ENCODE peak calls at places on chromosomes 13 and 19, in eight cellular contexts. One of them, this sample, is unnamed.
A peak's percentile ranks its signal among the peaks of the same experiment; 100 is the strongest.

GRCh38 chr19:36748431-36749275 is 24.0 kb downstream of the ZNF850 start:
- DNase-seq in H1: no peak
- DNase-seq in stomach: no peak
- DNase-seq in PC-9: no peak
- DNase-seq in adipocyte: no peak
- DNase-seq in lower lobe of right lung: no peak
- DNase-seq in astrocyte: no peak
- DNase-seq in mesenchymal stem cell: no peak
- DNase-seq in this sample: no peak

GRCh38 chr13:60080871-60081270 is 82.9 kb downstream of the DIAPH3 start:
- DNase-seq in astrocyte: no peak
- DNase-seq in stomach: no peak
- DNase-seq in H1: no peak
- DNase-seq in mesenchymal stem cell: no peak
- DNase-seq in lower lobe of right lung: no peak
- DNase-seq in adipocyte: peak; percentile 29
- DNase-seq in PC-9: no peak
- DNase-seq in this sample: no peak

GRCh38 chr13:27958928-27959539 is 10.1 kb downstream of the CDX2 start:
- DNase-seq in PC-9: no peak
- DNase-seq in lower lobe of right lung: no peak
- DNase-seq in astrocyte: no peak
- DNase-seq in H1: no peak
- DNase-seq in mesenchymal stem cell: no peak
- DNase-seq in stomach: no peak
- DNase-seq in adipocyte: no peak
- DNase-seq in this sample: no peak

GRCh38 chr13:26017932-26018690 is 33.7 kb downstream of the SHISA2 start:
- DNase-seq in adipocyte: no peak
- DNase-seq in H1: no peak
- DNase-seq in stomach: no peak
- DNase-seq in astrocyte: peak; percentile 35
- DNase-seq in mesenchymal stem cell: peak; percentile 30
- DNase-seq in PC-9: no peak
- DNase-seq in lower lobe of right lung: no peak
- DNase-seq in this sample: no peak

GRCh38 chr13:110138700-110139036 is 168.3 kb downstream of the COL4A1 start:
- DNase-seq in astrocyte: no peak
- DNase-seq in PC-9: no peak
- DNase-seq in stomach: no peak
- DNase-seq in mesenchymal stem cell: peak; percentile 57
- DNase-seq in lower lobe of right lung: no peak
- DNase-seq in H1: no peak
- DNase-seq in adipocyte: no peak
- DNase-seq in this sample: no peak

GRCh38 chr19:19064098-19064722 is 416 bp downstream of the SLC25A42 start:
- DNase-seq in mesenchymal stem cell: no peak
- DNase-seq in lower lobe of right lung: no peak
- DNase-seq in PC-9: no peak
- DNase-seq in H1: no peak
- DNase-seq in adipocyte: no peak
- DNase-seq in astrocyte: no peak
- DNase-seq in stomach: no peak
- DNase-seq in this sample: no peak

GRCh38 chr19:46429999-46430398 is 1.3 kb upstream of the PNMA8C start:
- DNase-seq in lower lobe of right lung: no peak
- DNase-seq in H1: no peak
- DNase-seq in PC-9: no peak
- DNase-seq in adipocyte: no peak
- DNase-seq in astrocyte: no peak
- DNase-seq in stomach: no peak
- DNase-seq in mesenchymal stem cell: no peak
- DNase-seq in this sample: no peak

GRCh38 chr13:108276060-108276459 is 6.5 kb downstream of the TNFSF13B start:
- DNase-seq in lower lobe of right lung: no peak
- DNase-seq in adipocyte: peak; percentile 25
- DNase-seq in H1: no peak
- DNase-seq in stomach: peak; percentile 31
- DNase-seq in PC-9: no peak
- DNase-seq in astrocyte: no peak
- DNase-seq in mesenchymal stem cell: no peak
- DNase-seq in this sample: no peak

GRCh38 chr13:36339600-36340155 is 6.5 kb downstream of the SPART start:
- DNase-seq in H1: no peak
- DNase-seq in lower lobe of right lung: no peak
- DNase-seq in stomach: no peak
- DNase-seq in PC-9: no peak
- DNase-seq in mesenchymal stem cell: peak; percentile 31
- DNase-seq in adipocyte: no peak
- DNase-seq in astrocyte: no peak
- DNase-seq in this sample: no peak

GRCh38 chr13:96835591-96835990 is 158.7 kb downstream of the OXGR1 start:
- DNase-seq in adipocyte: no peak
- DNase-seq in astrocyte: no peak
- DNase-seq in lower lobe of right lung: no peak
- DNase-seq in stomach: no peak
- DNase-seq in mesenchymal stem cell: no peak
- DNase-seq in H1: no peak
- DNase-seq in PC-9: no peak
- DNase-seq in this sample: no peak

GRCh38 chr19:52492201-52492960 is 35.1 kb upstream of the ZNF808 start:
- DNase-seq in H1: peak; percentile 73
- DNase-seq in PC-9: no peak
- DNase-seq in stomach: no peak
- DNase-seq in adipocyte: no peak
- DNase-seq in lower lobe of right lung: peak; percentile 45
- DNase-seq in astrocyte: no peak
- DNase-seq in mesenchymal stem cell: no peak
- DNase-seq in this sample: no peak

GRCh38 chr19:55319786-55320185 is 5.4 kb downstream of the TMEM150B start:
- DNase-seq in stomach: no peak
- DNase-seq in lower lobe of right lung: no peak
- DNase-seq in adipocyte: peak; percentile 65
- DNase-seq in H1: peak; percentile 61
- DNase-seq in mesenchymal stem cell: peak; percentile 50
- DNase-seq in PC-9: no peak
- DNase-seq in astrocyte: no peak
- DNase-seq in this sample: peak; percentile 43

GRCh38 chr13:64263285-64263684 is 2847.6 kb upstream of the PCDH20 start:
- DNase-seq in stomach: no peak
- DNase-seq in lower lobe of right lung: no peak
- DNase-seq in adipocyte: no peak
- DNase-seq in mesenchymal stem cell: no peak
- DNase-seq in H1: no peak
- DNase-seq in PC-9: no peak
- DNase-seq in astrocyte: no peak
- DNase-seq in this sample: no peak

GRCh38 chr19:5587661-5588060 is 19.9 kb upstream of the TINCR start:
- DNase-seq in PC-9: no peak
- DNase-seq in adipocyte: no peak
- DNase-seq in astrocyte: no peak
- DNase-seq in stomach: no peak
- DNase-seq in mesenchymal stem cell: no peak
- DNase-seq in lower lobe of right lung: no peak
- DNase-seq in H1: no peak
- DNase-seq in this sample: no peak

GRCh38 chr13:42497798-42498197 is 76.2 kb upstream of the TNFSF11 start:
- DNase-seq in stomach: no peak
- DNase-seq in PC-9: no peak
- DNase-seq in adipocyte: peak; percentile 21
- DNase-seq in H1: no peak
- DNase-seq in mesenchymal stem cell: peak; percentile 76
- DNase-seq in astrocyte: peak; percentile 65
- DNase-seq in lower lobe of right lung: no peak
- DNase-seq in this sample: peak; percentile 35

GRCh38 chr13:52751196-52751595 is 11.6 kb upstream of the CNMD start:
- DNase-seq in PC-9: no peak
- DNase-seq in adipocyte: no peak
- DNase-seq in astrocyte: no peak
- DNase-seq in stomach: no peak
- DNase-seq in lower lobe of right lung: no peak
- DNase-seq in H1: peak; percentile 39
- DNase-seq in mesenchymal stem cell: no peak
- DNase-seq in this sample: no peak

GRCh38 chr19:36719687-36720556 is 32.5 kb downstream of the ZNF567 start:
- DNase-seq in PC-9: no peak
- DNase-seq in lower lobe of right lung: no peak
- DNase-seq in H1: no peak
- DNase-seq in astrocyte: peak; percentile 10
- DNase-seq in stomach: no peak
- DNase-seq in mesenchymal stem cell: peak; percentile 36
- DNase-seq in adipocyte: no peak
- DNase-seq in this sample: no peak

GRCh38 chr13:73934215-73934623 is 200.0 kb downstream of the KLF12 start:
- DNase-seq in PC-9: no peak
- DNase-seq in H1: no peak
- DNase-seq in mesenchymal stem cell: no peak
- DNase-seq in adipocyte: peak; percentile 18
- DNase-seq in stomach: no peak
- DNase-seq in lower lobe of right lung: no peak
- DNase-seq in astrocyte: peak; percentile 30
- DNase-seq in this sample: no peak

GRCh38 chr19:37251308-37252229 is 33.6 kb downstream of the ZNF383 start:
- DNase-seq in astrocyte: peak; percentile 100
- DNase-seq in lower lobe of right lung: peak; percentile 70
- DNase-seq in mesenchymal stem cell: peak; percentile 89
- DNase-seq in adipocyte: peak; percentile 95
- DNase-seq in stomach: peak; percentile 43
- DNase-seq in PC-9: peak; percentile 92
- DNase-seq in H1: no peak
- DNase-seq in this sample: peak; percentile 72

GRCh38 chr19:459724-460511 is 915 bp downstream of the SHC2 start:
- DNase-seq in lower lobe of right lung: no peak
- DNase-seq in H1: no peak
- DNase-seq in adipocyte: peak; percentile 55
- DNase-seq in PC-9: peak; percentile 51
- DNase-seq in mesenchymal stem cell: peak; percentile 82
- DNase-seq in astrocyte: peak; percentile 16
- DNase-seq in stomach: peak; percentile 69
- DNase-seq in this sample: no peak

GRCh38 chr19:10747674-10748073 is 29.8 kb downstream of the DNM2 start:
- DNase-seq in adipocyte: no peak
- DNase-seq in stomach: no peak
- DNase-seq in H1: no peak
- DNase-seq in astrocyte: no peak
- DNase-seq in mesenchymal stem cell: no peak
- DNase-seq in lower lobe of right lung: no peak
- DNase-seq in PC-9: no peak
- DNase-seq in this sample: no peak

GRCh38 chr19:51150627-51151026 is 8.5 kb downstream of the SIGLEC7 start:
- DNase-seq in astrocyte: no peak
- DNase-seq in adipocyte: no peak
- DNase-seq in PC-9: no peak
- DNase-seq in mesenchymal stem cell: no peak
- DNase-seq in lower lobe of right lung: no peak
- DNase-seq in stomach: no peak
- DNase-seq in H1: no peak
- DNase-seq in this sample: no peak

GRCh38 chr19:51147663-51148062 is 5.6 kb downstream of the SIGLEC7 start:
- DNase-seq in lower lobe of right lung: no peak
- DNase-seq in mesenchymal stem cell: no peak
- DNase-seq in H1: no peak
- DNase-seq in astrocyte: no peak
- DNase-seq in stomach: no peak
- DNase-seq in PC-9: no peak
- DNase-seq in adipocyte: no peak
- DNase-seq in this sample: no peak

GRCh38 chr19:51145926-51146493 is 3.9 kb downstream of the SIGLEC7 start:
- DNase-seq in H1: no peak
- DNase-seq in lower lobe of right lung: no peak
- DNase-seq in PC-9: no peak
- DNase-seq in mesenchymal stem cell: no peak
- DNase-seq in astrocyte: no peak
- DNase-seq in stomach: no peak
- DNase-seq in adipocyte: no peak
- DNase-seq in this sample: no peak

GRCh38 chr19:51146751-51147150 is 4.7 kb downstream of the SIGLEC7 start:
- DNase-seq in mesenchymal stem cell: no peak
- DNase-seq in PC-9: no peak
- DNase-seq in H1: no peak
- DNase-seq in stomach: no peak
- DNase-seq in adipocyte: no peak
- DNase-seq in astrocyte: no peak
- DNase-seq in lower lobe of right lung: no peak
- DNase-seq in this sample: no peak

GRCh38 chr19:51148571-51148970 is 6.5 kb downstream of the SIGLEC7 start:
- DNase-seq in mesenchymal stem cell: no peak
- DNase-seq in PC-9: no peak
- DNase-seq in H1: no peak
- DNase-seq in lower lobe of right lung: no peak
- DNase-seq in astrocyte: no peak
- DNase-seq in adipocyte: no peak
- DNase-seq in stomach: no peak
- DNase-seq in this sample: no peak
- H3K27me3 ChIP-seq in mesenchymal stem cell: peaks cover 29% of the 10 kb centered on the region
- H3K27me3 ChIP-seq in PC-9: peaks cover 100% of the 10 kb centered on the region
- H3K27me3 ChIP-seq in H1: no peaks in the 10 kb centered on the region
- H3K27me3 ChIP-seq in lower lobe of right lung: peaks cover 5% of the 10 kb centered on the region
- H3K27me3 ChIP-seq in astrocyte: no peaks in the 10 kb centered on the region
- H3K27me3 ChIP-seq in adipocyte: peaks cover 19% of the 10 kb centered on the region
- H3K27me3 ChIP-seq in stomach: peaks cover 5% of the 10 kb centered on the region
- H3K27me3 ChIP-seq in this sample: peaks cover 5% of the 10 kb centered on the region

DNA sequence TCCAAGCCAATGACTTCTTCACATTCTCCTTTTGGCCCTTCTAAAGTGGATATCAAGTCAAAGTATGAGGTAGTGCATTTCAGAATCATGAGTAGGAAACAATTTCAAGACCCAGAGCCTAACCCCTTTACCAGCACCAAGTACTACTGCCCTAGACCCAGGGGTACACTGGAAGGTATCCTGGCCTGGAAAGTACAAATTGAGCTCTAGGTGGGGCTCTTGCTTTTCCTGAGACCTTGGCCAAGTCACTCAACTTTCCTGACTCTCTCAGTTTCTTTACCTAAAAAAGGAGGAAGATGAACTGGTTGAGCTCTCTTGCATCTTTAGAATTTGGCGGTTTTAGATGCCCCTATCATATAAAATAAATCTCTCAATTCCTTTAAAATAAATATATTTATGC is 204.7 kb downstream of the FGF14 start:
- DNase-seq in H1: peak; percentile 19
- DNase-seq in lower lobe of right lung: no peak
- DNase-seq in adipocyte: no peak
- DNase-seq in stomach: no peak
- DNase-seq in PC-9: no peak
- DNase-seq in astrocyte: peak; percentile 19
- DNase-seq in mesenchymal stem cell: peak; percentile 22
- DNase-seq in this sample: no peak
- H3K9me3 ChIP-seq in H1: no peaks in the 10 kb centered on the region
- H3K9me3 ChIP-seq in lower lobe of right lung: no peaks in the 10 kb centered on the region
- H3K9me3 ChIP-seq in adipocyte: no peaks in the 10 kb centered on the region
- H3K9me3 ChIP-seq in stomach: no peaks in the 10 kb centered on the region
- H3K9me3 ChIP-seq in PC-9: peaks cover 4% of the 10 kb centered on the region
- H3K9me3 ChIP-seq in astrocyte: no peaks in the 10 kb centered on the region
- H3K9me3 ChIP-seq in mesenchymal stem cell: no peaks in the 10 kb centered on the region
- H3K9me3 ChIP-seq in this sample: peaks cover 4% of the 10 kb centered on the region

GRCh38 chr19:50495020-50495531 is 15.9 kb downstream of the JOSD2 start:
- DNase-seq in H1: no peak
- DNase-seq in astrocyte: no peak
- DNase-seq in adipocyte: no peak
- DNase-seq in stomach: no peak
- DNase-seq in mesenchymal stem cell: no peak
- DNase-seq in lower lobe of right lung: no peak
- DNase-seq in PC-9: no peak
- DNase-seq in this sample: no peak
- H3K4me3 ChIP-seq in H1: no peak overlapping the region
- H3K4me3 ChIP-seq in astrocyte: no peak overlapping the region
- H3K4me3 ChIP-seq in adipocyte: no peak overlapping the region
- H3K4me3 ChIP-seq in stomach: no peak overlapping the region
- H3K4me3 ChIP-seq in mesenchymal stem cell: no peak overlapping the region
- H3K4me3 ChIP-seq in lower lobe of right lung: no peak overlapping the region
- H3K4me3 ChIP-seq in PC-9: no peak overlapping the region
- H3K4me3 ChIP-seq in this sample: no peak overlapping the region

GRCh38 chr19:41682437-41682836 is 5.6 kb downstream of the CEACAM7 start:
- DNase-seq in stomach: no peak
- DNase-seq in lower lobe of right lung: no peak
- DNase-seq in H1: no peak
- DNase-seq in PC-9: no peak
- DNase-seq in adipocyte: no peak
- DNase-seq in astrocyte: no peak
- DNase-seq in mesenchymal stem cell: no peak
- DNase-seq in this sample: no peak
- H3K27me3 ChIP-seq in stomach: no peaks in the 10 kb centered on the region
- H3K27me3 ChIP-seq in lower lobe of right lung: peaks cover 2% of the 10 kb centered on the region
- H3K27me3 ChIP-seq in H1: no peaks in the 10 kb centered on the region
- H3K27me3 ChIP-seq in PC-9: peaks cover 81% of the 10 kb centered on the region
- H3K27me3 ChIP-seq in adipocyte: peaks cover 5% of the 10 kb centered on the region
- H3K27me3 ChIP-seq in astrocyte: no peaks in the 10 kb centered on the region
- H3K27me3 ChIP-seq in mesenchymal stem cell: peaks cover 22% of the 10 kb centered on the region
- H3K27me3 ChIP-seq in this sample: peaks cover 42% of the 10 kb centered on the region

This sample was measured in MG63.